ENCODE peak calls at places on chromosomes 3 and 15, in ten cellular contexts. I is heart left ventricle; R is body of pancreas; Y is OCI-LY7; H is CD8-positive, alpha-beta T cell; P is PC-3; Q is colonic mucosa; W is right lobe of liver; M is astrocyte; A is lower lobe of right lung. K is an unnamed sample.
A peak's percentile ranks its signal among the peaks of the same experiment; 100 is the strongest.

GRCh38 chr15:87322845-87323244 is 933.7 kb downstream of the NTRK3 start:
- DNase-seq in I (no peak), R (no peak), Y (no peak), H (no peak), P (no peak), Q (no peak), W (no peak), M (no peak), A (no peak), K (no peak)

GRCh38 chr15:84981054-84981710 is 474 bp upstream of the PDE8A start:
- DNase-seq in I (peak; percentile 96), R (peak; percentile 96), Y (peak; percentile 98), H (peak; percentile 97), P (peak; percentile 97), Q (peak; percentile 94), W (peak; percentile 97), M (peak; percentile 92), A (peak; percentile 96), K (peak; percentile 98)

GRCh38 chr3:129312671-129313414 is 34.2 kb downstream of the HMCES start:
- DNase-seq in I (no peak), R (peak; percentile 35), Y (peak; percentile 28), H (peak; percentile 55), P (no peak), Q (no peak), W (no peak), M (no peak), A (no peak), K (no peak)

GRCh38 chr3:129614927-129615363 is 8.5 kb upstream of the PLXND1 start:
- DNase-seq in I (peak; percentile 82), R (peak; percentile 62), Y (no peak), H (no peak), P (no peak), Q (peak; percentile 73), W (no peak), M (no peak), A (peak; percentile 71), K (peak; percentile 77)

GRCh38 chr3:113947372-113948014 is at the start of gene ZDHHC23:
- DNase-seq in I (peak; percentile 59), R (peak; percentile 90), Y (peak; percentile 75), H (peak; percentile 73), P (peak; percentile 80), Q (peak; percentile 89), W (peak; percentile 96), M (peak; percentile 38), A (peak; percentile 88), K (peak; percentile 94)

GRCh38 chr3:78091478-78092119 is 1051.7 kb downstream of the ROBO2 start:
- DNase-seq in I (peak; percentile 19), R (no peak), Y (no peak), H (no peak), P (no peak), Q (no peak), W (no peak), M (peak; percentile 4), A (no peak), K (no peak)

GRCh38 chr15:100880139-100880896 is 687 bp downstream of the ALDH1A3 start:
- DNase-seq in I (no peak), R (no peak), Y (no peak), H (no peak), P (no peak), Q (no peak), W (no peak), M (peak; percentile 35), A (no peak), K (no peak)

GRCh38 chr15:58677426-58677825 is 72.1 kb downstream of the ADAM10 start:
- DNase-seq in I (no peak), R (no peak), Y (no peak), H (no peak), P (no peak), Q (no peak), W (no peak), M (no peak), A (no peak), K (no peak)

GRCh38 chr3:127071597-127072001 is 88.7 kb downstream of the PLXNA1 start:
- DNase-seq in I (no peak), R (no peak), Y (no peak), H (no peak), P (no peak), Q (no peak), W (peak; percentile 28), M (no peak), A (peak; percentile 34), K (peak; percentile 46)

GRCh38 chr15:97316362-97316761 is 644.1 kb upstream of the ARRDC4 start:
- DNase-seq in I (no peak), R (no peak), Y (no peak), H (no peak), P (no peak), Q (no peak), W (no peak), M (no peak), A (no peak), K (no peak)

GRCh38 chr3:48460517-48460902 is 14.0 kb downstream of the ATRIP start:
- DNase-seq in I (no peak), R (no peak), Y (no peak), H (no peak), P (no peak), Q (no peak), W (no peak), M (no peak), A (no peak), K (no peak)

GRCh38 chr3:123444023-123444422 is 4.9 kb downstream of the ADCY5 start:
- DNase-seq in I (peak; percentile 44), R (no peak), Y (no peak), H (no peak), P (no peak), Q (no peak), W (no peak), M (no peak), A (no peak), K (no peak)

GRCh38 chr3:150220791-150221190 is 187.3 kb upstream of the TSC22D2 start:
- DNase-seq in I (no peak), R (no peak), Y (no peak), H (no peak), P (no peak), Q (no peak), W (no peak), M (no peak), A (no peak), K (no peak)

GRCh38 chr3:94004301-94004910 is 24.0 kb downstream of the STX19 start:
- DNase-seq in I (no peak), R (no peak), Y (peak; percentile 67), H (no peak), P (peak; percentile 70), Q (no peak), W (no peak), M (peak; percentile 72), A (no peak), K (no peak)

GRCh38 chr3:108036984-108037741 is 53.7 kb downstream of the CD47 start:
- DNase-seq in I (no peak), R (no peak), Y (no peak), H (no peak), P (peak; percentile 45), Q (no peak), W (no peak), M (peak; percentile 16), A (no peak), K (no peak)

GRCh38 chr15:47717036-47717611 is at the start of gene SEMA6D:
- DNase-seq in I (peak; percentile 82), R (peak; percentile 77), Y (no peak), H (no peak), P (peak; percentile 73), Q (peak; percentile 79), W (peak; percentile 57), M (peak; percentile 81), A (peak; percentile 55), K (peak; percentile 78)

GRCh38 chr3:178289544-178290160 is 246.6 kb upstream of the KCNMB2 start:
- DNase-seq in I (peak; percentile 27), R (no peak), Y (no peak), H (no peak), P (no peak), Q (no peak), W (no peak), M (no peak), A (no peak), K (no peak)

GRCh38 chr3:193768069-193768391 is 175.0 kb downstream of the OPA1 start:
- DNase-seq in I (no peak), R (no peak), Y (no peak), H (no peak), P (peak; percentile 43), Q (no peak), W (no peak), M (peak; percentile 79), A (no peak), K (no peak)

GRCh38 chr3:31653464-31653863 is 120.7 kb downstream of the STT3B start:
- DNase-seq in I (no peak), R (no peak), Y (no peak), H (no peak), P (no peak), Q (no peak), W (no peak), M (no peak), A (no peak), K (no peak)
- H3K9me3 ChIP-seq in I (no peaks in the 10 kb centered on the region), R (no peaks in the 10 kb centered on the region), Y (peaks cover 41% of the 10 kb centered on the region), H (peaks cover 55% of the 10 kb centered on the region), P (peaks cover 31% of the 10 kb centered on the region), Q (no peaks in the 10 kb centered on the region), W (no peaks in the 10 kb centered on the region), M (peaks cover 13% of the 10 kb centered on the region), A (peaks cover 78% of the 10 kb centered on the region), K (peaks cover 45% of the 10 kb centered on the region)

DNA sequence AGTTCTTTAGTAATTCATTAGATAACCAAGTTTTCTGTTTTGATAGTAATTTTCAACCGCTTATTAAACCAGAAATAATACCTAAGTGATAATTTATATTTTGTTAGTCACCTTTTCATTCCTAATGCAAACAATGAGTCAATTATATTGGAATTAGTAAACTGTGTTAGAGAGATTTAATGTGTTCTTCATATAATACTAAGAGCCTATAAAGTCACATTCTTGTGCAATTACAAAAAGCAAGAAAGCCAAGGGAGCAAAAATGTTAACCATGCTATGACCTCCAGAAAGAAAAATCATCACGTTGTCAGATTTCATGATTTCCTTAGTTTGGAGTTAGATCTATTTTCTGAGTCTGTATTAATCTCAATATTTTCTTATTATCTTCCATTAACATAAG is 108.8 kb upstream of the SAMMSON start:
- DNase-seq in I (no peak), R (no peak), Y (no peak), H (no peak), P (peak; percentile 38), Q (no peak), W (no peak), M (peak; percentile 8), A (no peak), K (no peak)
- H3K27ac ChIP-seq in I (no peak overlapping the region), R (no peak overlapping the region), Y (no peak overlapping the region), H (no peak overlapping the region), P (peak overlapping the region; percentile 79), Q (no peak overlapping the region), W (no peak overlapping the region), M (no peak overlapping the region), A (no peak overlapping the region), K (no peak overlapping the region)

GRCh38 chr15:67819636-67820035 is 5.7 kb upstream of the SKOR1 start:
- DNase-seq in I (no peak), R (no peak), Y (no peak), H (no peak), P (no peak), Q (no peak), W (no peak), M (no peak), A (no peak), K (no peak)
- H3K4me3 ChIP-seq in I (no peak overlapping the region), R (no peak overlapping the region), Y (no peak overlapping the region), H (no peak overlapping the region), P (no peak overlapping the region), Q (no peak overlapping the region), W (no peak overlapping the region), M (no peak overlapping the region), A (no peak overlapping the region), K (no peak overlapping the region)

DNA sequence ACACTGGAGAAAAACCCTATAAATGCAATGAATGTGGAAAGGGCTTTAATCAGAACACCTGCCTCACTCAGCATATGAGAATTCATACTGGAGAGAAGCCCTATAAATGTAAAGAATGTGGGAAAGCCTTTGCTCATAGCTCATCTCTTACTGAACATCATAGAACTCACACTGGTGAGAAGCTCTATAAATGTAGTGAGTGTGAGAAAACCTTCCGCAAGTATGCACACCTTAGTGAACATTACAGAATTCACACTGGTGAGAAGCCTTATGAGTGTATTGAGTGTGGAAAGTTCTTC is 7.4 kb upstream of the ZNF501 start:
- DNase-seq in I (no peak), R (no peak), Y (no peak), H (no peak), P (no peak), Q (no peak), W (no peak), M (no peak), A (no peak), K (no peak)
- H3K9me3 ChIP-seq in I (peaks cover 33% of the 10 kb centered on the region), R (peaks cover 3% of the 10 kb centered on the region), Y (peaks cover 50% of the 10 kb centered on the region), H (peaks cover 60% of the 10 kb centered on the region), P (peaks cover 74% of the 10 kb centered on the region), Q (peaks cover 9% of the 10 kb centered on the region), W (peaks cover 16% of the 10 kb centered on the region), M (peaks cover 67% of the 10 kb centered on the region), A (peaks cover 100% of the 10 kb centered on the region), K (peaks cover 89% of the 10 kb centered on the region)

K was measured in upper lobe of right lung.